ENCODE peak calls at places on chromosomes 7 and 10, in eight cellular contexts. L, C, U, R, Y, S, X and D are unnamed samples.

GRCh38 chr10:8453587-8453986 is 399.1 kb downstream of the GATA3 start:
- DNase-seq in L (no peak), C (no peak), U (no peak), R (no peak), Y (no peak), S (no peak), X (no peak), D (no peak)

GRCh38 chr10:84613336-84614021 is 285.1 kb downstream of the CCSER2 start:
- DNase-seq in L (peak; percentile 78), C (no peak), U (no peak), R (no peak), Y (peak; percentile 9), S (peak; percentile 51), X (peak; percentile 41), D (peak; percentile 4)

GRCh38 chr7:136741941-136742340 is 126.5 kb upstream of the CHRM2 start:
- DNase-seq in L (no peak), C (no peak), U (no peak), R (no peak), Y (no peak), S (no peak), X (no peak), D (no peak)

GRCh38 chr10:21516270-21517131 is 9.0 kb downstream of the SKIDA1 start:
- DNase-seq in L (no peak), C (peak; percentile 78), U (peak; percentile 91), R (no peak), Y (peak; percentile 80), S (peak; percentile 62), X (no peak), D (no peak)

GRCh38 chr10:119138341-119139306 is 26.9 kb downstream of the SFXN4 start:
- DNase-seq in L (no peak), C (no peak), U (no peak), R (no peak), Y (no peak), S (no peak), X (no peak), D (no peak)

GRCh38 chr7:135748770-135749169 is at the start of gene FAM180A:
- DNase-seq in L (no peak), C (peak; percentile 85), U (peak; percentile 62), R (peak; percentile 70), Y (no peak), S (no peak), X (no peak), D (peak; percentile 17)

GRCh38 chr10:201328-201771 is 66.1 kb downstream of the ZMYND11 start:
- DNase-seq in L (no peak), C (peak; percentile 60), U (no peak), R (no peak), Y (peak; percentile 71), S (no peak), X (no peak), D (no peak)

GRCh38 chr7:89681448-89681847 is 472.8 kb upstream of the STEAP1 start:
- DNase-seq in L (no peak), C (no peak), U (no peak), R (no peak), Y (no peak), S (no peak), X (no peak), D (no peak)

GRCh38 chr7:147483634-147484292 is 1106.8 kb upstream of the C7orf33 start:
- DNase-seq in L (no peak), C (peak; percentile 50), U (no peak), R (no peak), Y (no peak), S (no peak), X (no peak), D (no peak)

GRCh38 chr10:124376411-124376810 is 42.3 kb downstream of the OAT start:
- DNase-seq in L (no peak), C (no peak), U (no peak), R (no peak), Y (no peak), S (no peak), X (no peak), D (no peak)

GRCh38 chr10:7561216-7561893 is 105.4 kb downstream of the ITIH5 start:
- DNase-seq in L (no peak), C (no peak), U (peak; percentile 84), R (no peak), Y (no peak), S (no peak), X (no peak), D (no peak)

GRCh38 chr10:86229811-86230409 is 136.7 kb downstream of the GRID1 start:
- DNase-seq in L (no peak), C (no peak), U (peak; percentile 20), R (no peak), Y (no peak), S (no peak), X (no peak), D (no peak)

GRCh38 chr7:102064361-102065025 is 222.2 kb upstream of the SH2B2 start:
- DNase-seq in L (no peak), C (peak; percentile 26), U (no peak), R (no peak), Y (peak; percentile 55), S (no peak), X (peak; percentile 24), D (peak; percentile 49)

GRCh38 chr10:118870467-118871243 is 115.9 kb upstream of the CACUL1 start:
- DNase-seq in L (no peak), C (peak; percentile 39), U (no peak), R (peak; percentile 10), Y (peak; percentile 81), S (no peak), X (peak; percentile 36), D (peak; percentile 53)

GRCh38 chr10:132149261-132149660 is 37.5 kb upstream of the DPYSL4 start:
- DNase-seq in L (no peak), C (no peak), U (peak; percentile 48), R (no peak), Y (no peak), S (no peak), X (no peak), D (no peak)

GRCh38 chr10:4663162-4663992 is 162.6 kb upstream of the AKR1E2 start:
- DNase-seq in L (no peak), C (peak; percentile 99), U (peak; percentile 70), R (peak; percentile 96), Y (peak; percentile 99), S (peak; percentile 31), X (peak; percentile 85), D (peak; percentile 93)

GRCh38 chr10:3526721-3527120 is 258.3 kb downstream of the KLF6 start:
- DNase-seq in L (no peak), C (peak; percentile 91), U (no peak), R (no peak), Y (no peak), S (no peak), X (no peak), D (no peak)

GRCh38 chr7:104971290-104972071 is 42.5 kb upstream of the KMT2E start:
- DNase-seq in L (no peak), C (peak; percentile 60), U (no peak), R (no peak), Y (peak; percentile 39), S (peak; percentile 60), X (no peak), D (no peak)

GRCh38 chr10:69051710-69052487 is 36.0 kb upstream of the SRGN start:
- DNase-seq in L (no peak), C (no peak), U (no peak), R (no peak), Y (no peak), S (no peak), X (no peak), D (no peak)

GRCh38 chr10:71621263-71621751 is 98.3 kb downstream of the C10orf105 start:
- DNase-seq in L (no peak), C (no peak), U (no peak), R (no peak), Y (no peak), S (no peak), X (no peak), D (no peak)

GRCh38 chr7:2205036-2205780 is 27.5 kb downstream of the MAD1L1 start:
- DNase-seq in L (no peak), C (peak; percentile 11), U (no peak), R (no peak), Y (no peak), S (no peak), X (no peak), D (no peak)